ENCODE peak calls at places on chromosomes 6 and 20, in five cellular contexts. H is cardiac fibroblast, T is AG04450, Y is GM20000, U is GM10248. M is an unnamed sample.
A peak's percentile ranks its signal among the peaks of the same experiment; 100 is the strongest.

GRCh38 chr6:84462697-84463096 is 235.3 kb upstream of the CEP162 start:
- DNase-seq in U (no peak), T (no peak), H (peak; percentile 79), Y (no peak), M (no peak)

GRCh38 chr20:50304501-50304856 is 113.8 kb downstream of the CEBPB start:
- DNase-seq in Y (no peak), U (no peak), H (peak; percentile 94), T (no peak), M (no peak)

GRCh38 chr20:46568570-46569129 is 18.2 kb upstream of the OCSTAMP start:
- DNase-seq in U (no peak), H (peak; percentile 92), T (no peak), Y (no peak), M (no peak)

GRCh38 chr6:45969883-45970282 is 45.8 kb downstream of the CLIC5 start:
- DNase-seq in T (no peak), U (no peak), H (no peak), Y (no peak), M (no peak)

GRCh38 chr20:46438156-46438750 is 31.8 kb upstream of the ELMO2 start:
- DNase-seq in H (peak; percentile 58), U (peak; percentile 44), Y (peak; percentile 39), T (no peak), M (no peak)

GRCh38 chr20:50689864-50690263 is 1.5 kb downstream of the RIPOR3 start:
- DNase-seq in U (no peak), H (peak; percentile 84), Y (no peak), T (no peak), M (no peak)

GRCh38 chr6:147127587-147127986 is 76.6 kb upstream of the STXBP5 start:
- DNase-seq in T (no peak), Y (no peak), H (no peak), U (no peak), M (no peak)

GRCh38 chr6:3862038-3862437 is 12.9 kb downstream of the FAM50B start:
- DNase-seq in H (no peak), U (no peak), Y (no peak), T (no peak), M (no peak)

GRCh38 chr20:64212750-64213149 is 42.8 kb upstream of the PCMTD2 start:
- DNase-seq in Y (no peak), H (peak; percentile 69), U (no peak), T (no peak), M (no peak)

GRCh38 chr6:7454696-7455095 is 65.1 kb downstream of the RIOK1 start:
- DNase-seq in T (no peak), H (no peak), U (no peak), Y (no peak), M (no peak)

GRCh38 chr20:37758332-37758731 is 64.5 kb downstream of the CTNNBL1 start:
- DNase-seq in Y (no peak), U (no peak), T (no peak), H (no peak), M (no peak)
- TF ChIP-seq CTCF in Y (no peak), U (no peak), T (peak; percentile 18), H (no peak), M (no peak)

DNA sequence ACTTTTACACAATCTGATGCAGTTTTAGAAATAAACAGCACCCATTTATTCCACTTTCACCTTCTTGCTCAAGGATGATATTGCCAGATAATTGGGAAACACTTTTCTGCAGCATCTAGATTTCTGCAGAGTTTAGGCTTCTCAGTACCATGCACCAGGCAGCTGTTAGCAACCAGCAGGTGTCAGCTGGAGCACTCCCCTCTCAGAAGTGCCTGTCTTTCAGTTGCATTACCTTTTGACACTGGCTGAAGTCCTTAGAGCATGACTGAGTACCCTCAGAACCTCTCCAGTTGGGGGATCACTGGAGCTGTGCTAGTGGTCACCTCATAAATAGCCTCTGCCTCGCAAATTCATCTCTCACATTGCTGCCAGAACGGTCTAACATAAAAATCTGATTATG is 91.2 kb downstream of the DNAH8 start:
- DNase-seq in T (no peak), Y (no peak), H (no peak), U (peak; percentile 24), M (no peak)
- TF ChIP-seq CTCF in T (no peak), Y (no peak), H (no peak), U (no peak), M (no peak)

GRCh38 chr6:149545258-149545753 is 537 bp downstream of the PPIL4 start:
- DNase-seq in Y (peak; percentile 40), H (peak; percentile 86), T (peak; percentile 41), U (peak; percentile 39), M (peak; percentile 55)
- TF ChIP-seq CTCF in Y (no peak), H (no peak), T (no peak), U (no peak), M (no peak)

GRCh38 chr6:132023490-132023889 is 72.3 kb upstream of the CCN2 start:
- DNase-seq in H (no peak), U (no peak), T (no peak), Y (no peak), M (no peak)
- TF ChIP-seq CTCF in H (peak; percentile 6), U (no peak), T (no peak), Y (no peak), M (no peak)

GRCh38 chr20:4787069-4787468 is 65.4 kb downstream of the PRND start:
- DNase-seq in U (no peak), H (peak; percentile 7), T (no peak), Y (no peak), M (no peak)
- TF ChIP-seq CTCF in U (no peak), H (no peak), T (no peak), Y (no peak), M (no peak)

GRCh38 chr20:3716195-3716834 is 3.9 kb upstream of the SIGLEC1 start:
- DNase-seq in H (peak; percentile 72), Y (peak; percentile 63), U (peak; percentile 57), T (no peak), M (no peak)
- TF ChIP-seq CTCF in H (peak; percentile 84), Y (peak; percentile 71), U (peak; percentile 62), T (peak; percentile 87), M (peak; percentile 4)

GRCh38 chr6:82616386-82617028 is 252.9 kb downstream of the TPBG start:
- DNase-seq in H (peak; percentile 8), U (no peak), T (no peak), Y (no peak), M (no peak)
- TF ChIP-seq CTCF in H (no peak), U (no peak), T (peak; percentile 15), Y (no peak), M (no peak)